ENCODE peak calls at places on chromosomes 4 and X, in seven cellular contexts. X is hepatocyte, Z is heart right ventricle, F is astrocyte of the cerebellum, E is A549, N is AG10803, W is nephron progenitor cell. I is an unnamed sample.

GRCh38 chr4:99762728-99763127 is 53.9 kb upstream of the DAPP1 start:
- DNase-seq in X (no peak), Z (no peak), F (no peak), E (no peak), N (no peak), W (no peak), I (no peak)

GRCh38 chr4:145814246-145814645 is 124.4 kb downstream of the ZNF827 start:
- DNase-seq in X (no peak), Z (no peak), F (no peak), E (no peak), N (no peak), W (no peak), I (no peak)

GRCh38 chr4:95363966-95364365 is 184.8 kb downstream of the UNC5C start:
- DNase-seq in X (no peak), Z (no peak), F (no peak), E (no peak), N (no peak), W (no peak), I (no peak)

GRCh38 chr4:164345756-164346155 is 408.2 kb upstream of the SMIM31 start:
- DNase-seq in X (no peak), Z (no peak), F (no peak), E (no peak), N (no peak), W (no peak), I (no peak)

GRCh38 chr4:81038636-81039350 is 8.3 kb downstream of the BMP3 start:
- DNase-seq in X (no peak), Z (no peak), F (no peak), E (no peak), N (no peak), W (no peak), I (no peak)

GRCh38 chrX:10399152-10399741 is 221.1 kb downstream of the MID1 start:
- DNase-seq in X (no peak), Z (no peak), F (no peak), E (no peak), N (no peak), W (no peak), I (no peak)

GRCh38 chr4:16627999-16628398 is 270.4 kb downstream of the LDB2 start:
- DNase-seq in X (peak), Z (no peak), F (peak), E (no peak), N (peak), W (no peak), I (no peak)

GRCh38 chr4:100356172-100356571 is 161.7 kb downstream of the EMCN start:
- DNase-seq in X (no peak), Z (no peak), F (no peak), E (no peak), N (no peak), W (no peak), I (no peak)

GRCh38 chr4:140807491-140808257 is 51.5 kb upstream of the TBC1D9 start:
- DNase-seq in X (peak), Z (no peak), F (no peak), E (no peak), N (no peak), W (no peak), I (peak)

GRCh38 chr4:76087007-76087769 is 12.7 kb downstream of the ART3 start:
- DNase-seq in X (peak), Z (peak), F (peak), E (peak), N (peak), W (peak), I (peak)

GRCh38 chr4:620851-621261 is 4.5 kb upstream of the PDE6B start:
- DNase-seq in X (no peak), Z (no peak), F (no peak), E (no peak), N (no peak), W (no peak), I (no peak)

GRCh38 chrX:24890677-24891076 is 125.1 kb downstream of the ARX start:
- DNase-seq in X (peak), Z (no peak), F (no peak), E (peak), N (no peak), W (no peak), I (no peak)

GRCh38 chr4:166827167-166827566 is 407.1 kb downstream of the SPOCK3 start:
- DNase-seq in X (no peak), Z (no peak), F (no peak), E (no peak), N (no peak), W (no peak), I (no peak)

GRCh38 chr4:56425518-56425917 is 9.9 kb downstream of the PPAT start:
- DNase-seq in X (no peak), Z (no peak), F (no peak), E (no peak), N (no peak), W (no peak), I (no peak)

GRCh38 chr4:44700427-44700826 is 22.2 kb downstream of the GUF1 start:
- DNase-seq in X (no peak), Z (no peak), F (no peak), E (no peak), N (no peak), W (no peak), I (no peak)

GRCh38 chrX:97850911-97851310 is 967.2 kb downstream of the RPA4 start:
- DNase-seq in X (no peak), Z (no peak), F (no peak), E (no peak), N (no peak), W (no peak), I (no peak)

GRCh38 chrX:133921764-133922389 is 63.5 kb downstream of the GPC3 start:
- DNase-seq in X (peak), Z (peak), F (no peak), E (peak), N (peak), W (peak), I (peak)
- TF ChIP-seq CTCF in X (peak), Z (peak), F (peak), E (peak), N (peak), W (peak), I (peak)

GRCh38 chr4:37892641-37893040 is 1.8 kb downstream of the TBC1D1 start:
- DNase-seq in X (no peak), Z (no peak), F (no peak), E (no peak), N (no peak), W (no peak), I (peak)

GRCh38 chr4:37891221-37892159 is 606 bp downstream of the TBC1D1 start:
- DNase-seq in X (no peak), Z (peak), F (no peak), E (no peak), N (no peak), W (no peak), I (peak)

GRCh38 chr4:37889849-37890500 is 909 bp upstream of the TBC1D1 start:
- DNase-seq in X (peak), Z (peak), F (no peak), E (no peak), N (no peak), W (peak), I (no peak)

GRCh38 chr4:37893164-37893563 is 2.3 kb downstream of the TBC1D1 start:
- DNase-seq in X (no peak), Z (no peak), F (no peak), E (no peak), N (no peak), W (no peak), I (no peak)

DNA sequence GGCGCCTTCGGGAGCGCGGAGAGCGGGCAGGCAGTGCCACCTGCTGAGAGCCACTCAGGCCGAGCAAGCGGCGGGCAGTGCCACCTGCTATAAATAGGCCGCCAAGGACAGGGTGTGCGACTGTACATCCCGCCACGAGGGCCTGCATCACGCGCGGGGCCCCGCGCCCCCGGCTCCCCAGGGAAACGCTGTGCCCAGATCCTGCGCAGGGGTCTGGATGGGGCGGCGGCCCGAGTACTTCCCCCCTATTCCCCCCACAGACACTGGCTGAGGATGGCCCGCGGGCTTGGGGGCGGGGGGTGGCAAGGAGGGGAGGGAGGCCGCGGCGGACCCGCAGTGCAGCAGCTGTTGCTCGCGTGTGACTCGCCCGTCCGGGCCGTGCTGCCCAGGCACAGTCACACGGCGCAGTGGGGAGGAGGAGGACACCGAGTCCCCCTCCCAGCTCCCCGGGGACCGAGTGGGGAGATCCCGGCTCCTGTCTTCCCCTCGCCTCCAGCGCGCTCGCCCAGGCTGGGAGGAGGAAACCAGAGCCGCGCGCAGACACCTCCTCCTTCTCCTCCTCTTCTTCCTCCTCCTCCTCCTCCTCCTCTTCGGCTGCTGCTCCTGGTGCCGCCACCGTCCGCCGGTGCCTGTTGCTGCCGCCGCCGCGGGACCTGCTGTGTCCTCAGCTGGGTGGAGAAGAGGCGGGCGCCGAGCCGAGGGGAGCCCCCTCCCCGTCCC is at the start of gene TBC1D1:
- DNase-seq in X (peak), Z (peak), F (no peak), E (peak), N (no peak), W (peak), I (peak)
- TF ChIP-seq CTCF in X (no peak), Z (peak), F (no peak), E (no peak), N (no peak), W (no peak), I (no peak)

GRCh38 chr4:79421483-79421882 is 13.5 kb upstream of the GK2 start:
- DNase-seq in X (no peak), Z (no peak), F (no peak), E (no peak), N (no peak), W (no peak), I (no peak)
- TF ChIP-seq CTCF in X (no peak), Z (no peak), F (no peak), E (no peak), N (no peak), W (no peak), I (no peak)

GRCh38 chr4:7156273-7157139 is 35.8 kb upstream of the SORCS2 start:
- DNase-seq in X (peak), Z (peak), F (no peak), E (peak), N (peak), W (peak), I (no peak)
- TF ChIP-seq CTCF in X (peak), Z (peak), F (peak), E (peak), N (peak), W (peak), I (no peak)

DNA sequence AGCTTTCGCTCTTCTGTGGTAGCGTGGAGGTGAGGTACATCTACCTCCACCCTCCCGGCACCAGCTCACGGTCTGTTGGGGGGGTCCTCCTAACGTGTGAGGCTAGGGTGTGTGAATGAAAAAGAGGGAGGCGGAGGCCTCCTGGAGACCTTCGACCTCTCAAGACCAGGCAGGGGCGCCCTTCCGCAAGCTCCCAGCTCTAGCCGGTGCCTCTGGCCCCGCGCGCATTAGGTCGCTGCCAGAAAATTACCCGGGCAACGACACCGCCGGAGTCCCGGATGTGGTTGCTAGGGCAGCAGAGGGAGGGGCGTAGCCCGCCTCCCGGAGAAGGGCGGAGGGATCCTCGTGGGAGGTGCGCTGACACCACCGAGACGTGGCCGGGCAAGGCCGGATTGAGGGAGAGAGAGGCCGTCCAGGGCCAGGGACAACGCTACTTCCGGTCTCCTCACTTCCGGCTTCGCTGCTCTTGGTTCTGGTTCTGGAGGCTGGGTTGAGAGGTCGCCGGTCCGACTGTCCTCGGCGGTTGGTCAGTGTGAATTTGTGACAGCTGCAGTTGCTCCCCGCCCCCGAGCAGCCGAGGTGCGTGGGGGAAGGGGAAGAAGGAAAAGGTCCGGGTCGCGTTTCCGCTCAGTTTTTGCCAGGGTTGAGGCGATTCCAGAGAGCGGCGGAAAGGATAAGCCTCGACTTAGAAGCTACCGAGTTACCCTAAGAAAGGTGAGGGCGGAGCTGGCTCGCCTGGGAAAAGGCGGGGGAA is at the start of the genes ARFIP1 and TIGD4:
- DNase-seq in X (peak), Z (peak), F (peak), E (peak), N (peak), W (peak), I (peak)
- TF ChIP-seq CTCF in X (peak), Z (peak), F (peak), E (peak), N (peak), W (no peak), I (peak)

GRCh38 chr4:108130955-108131354 is 37.8 kb downstream of the LEF1 start:
- DNase-seq in X (no peak), Z (no peak), F (no peak), E (no peak), N (no peak), W (no peak), I (no peak)
- TF ChIP-seq CTCF in X (no peak), Z (no peak), F (peak), E (no peak), N (no peak), W (no peak), I (no peak)

DNA sequence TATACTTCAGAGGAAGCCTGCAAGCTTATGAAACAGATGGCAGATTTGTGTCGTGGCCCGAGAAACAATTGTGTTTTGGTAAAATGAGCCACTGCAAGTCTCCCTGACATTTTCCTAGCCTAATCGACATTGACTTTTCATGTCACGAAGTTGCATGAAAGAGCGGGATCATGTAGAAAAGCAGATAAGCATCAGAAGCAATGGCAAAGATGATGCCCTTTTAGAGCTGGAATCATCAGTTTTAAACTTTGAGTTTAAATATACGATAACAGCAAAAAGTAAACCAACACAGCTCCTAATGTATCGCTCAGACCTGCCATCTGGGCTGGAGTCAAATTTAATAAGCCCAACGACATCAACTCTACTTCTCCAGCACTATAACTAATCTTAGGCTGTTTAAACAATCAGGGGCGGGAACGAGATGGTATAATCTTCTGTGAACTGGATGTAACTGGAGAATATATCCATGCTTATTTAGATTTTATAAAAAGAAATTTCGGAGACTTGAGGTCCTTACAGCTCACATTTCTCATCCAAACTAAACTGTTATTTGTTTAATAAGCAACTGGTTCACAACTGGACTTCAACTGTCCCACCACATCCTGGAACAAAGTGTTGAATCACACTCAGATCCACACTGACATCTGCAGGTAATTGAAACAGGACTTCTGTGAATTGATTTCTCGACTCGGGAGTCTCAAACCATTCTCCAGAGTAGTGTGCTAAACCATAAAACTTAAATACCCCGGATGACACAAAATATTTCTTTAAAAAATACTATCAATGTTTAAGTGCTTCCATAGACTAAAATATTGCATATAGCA is 95.1 kb upstream of the PLAC1 start:
- DNase-seq in X (no peak), Z (no peak), F (peak), E (peak), N (peak), W (no peak), I (no peak)
- TF ChIP-seq CTCF in X (peak), Z (peak), F (peak), E (peak), N (peak), W (no peak), I (no peak)

GRCh38 chr4:68176500-68176899 is 46.8 kb upstream of the TMPRSS11F start:
- DNase-seq in X (peak), Z (no peak), F (no peak), E (no peak), N (no peak), W (no peak), I (no peak)

GRCh38 chr4:68176904-68177303 is 47.2 kb upstream of the TMPRSS11F start:
- DNase-seq in X (no peak), Z (no peak), F (no peak), E (no peak), N (no peak), W (no peak), I (no peak)

GRCh38 chr4:68180858-68181531 is 51.3 kb upstream of the TMPRSS11F start:
- DNase-seq in X (no peak), Z (no peak), F (no peak), E (peak), N (peak), W (no peak), I (no peak)

DNA sequence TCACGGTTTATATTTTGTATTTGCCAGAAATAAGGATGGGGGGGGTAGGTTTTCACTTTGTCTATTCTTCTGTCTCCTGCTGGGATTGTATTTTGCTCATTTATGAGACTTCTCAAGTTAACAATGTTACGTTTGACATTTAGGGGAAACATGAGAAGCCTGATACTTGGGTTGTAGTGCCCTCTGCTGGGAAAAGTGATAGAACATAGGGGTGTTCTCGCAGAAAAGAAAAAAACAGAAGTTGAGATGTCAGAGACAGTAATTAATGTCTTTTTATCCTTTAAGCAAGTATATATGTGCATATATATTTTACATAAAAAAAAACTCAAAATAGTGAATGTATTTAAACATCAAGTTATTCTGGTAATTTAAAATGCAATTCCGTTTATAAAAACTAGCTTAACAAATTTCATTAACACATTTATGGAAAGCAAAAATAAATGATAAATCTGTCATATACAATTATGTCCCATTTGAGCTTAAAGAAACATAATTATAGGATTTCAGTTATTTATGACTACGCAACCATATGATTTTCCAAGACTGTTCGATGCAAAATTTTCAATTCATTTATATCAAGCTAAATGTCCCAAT is 46.0 kb upstream of the TMPRSS11F start:
- DNase-seq in X (peak), Z (peak), F (peak), E (peak), N (peak), W (peak), I (peak)
- TF ChIP-seq CTCF in X (peak), Z (peak), F (peak), E (peak), N (peak), W (peak), I (peak)